ENCODE peak calls at places on chromosomes 12 and 14, in ten cellular contexts. One of them, this sample, is unnamed.

GRCh38 chr12:123808167-123808566 is 46.1 kb downstream of the DNAH10 start:
- DNase-seq in spleen: no peak
- DNase-seq in HepG2: peak; percentile 16
- DNase-seq in HCT116: peak; percentile 6
- DNase-seq in SK-N-SH: peak; percentile 44
- DNase-seq in GM12891: no peak
- DNase-seq in endothelial cell of umbilical vein: no peak
- DNase-seq in breast epithelium: no peak
- DNase-seq in GM12878: no peak
- DNase-seq in GM12892: no peak
- DNase-seq in this sample: no peak

GRCh38 chr12:47867496-47867941 is 37.3 kb downstream of the VDR start:
- DNase-seq in spleen: peak; percentile 42
- DNase-seq in HepG2: no peak
- DNase-seq in HCT116: no peak
- DNase-seq in SK-N-SH: no peak
- DNase-seq in GM12891: no peak
- DNase-seq in endothelial cell of umbilical vein: peak; percentile 63
- DNase-seq in breast epithelium: no peak
- DNase-seq in GM12878: no peak
- DNase-seq in GM12892: no peak
- DNase-seq in this sample: no peak

GRCh38 chr14:36915089-36915488 is 253.4 kb downstream of the PAX9 start:
- DNase-seq in spleen: no peak
- DNase-seq in HepG2: no peak
- DNase-seq in HCT116: no peak
- DNase-seq in SK-N-SH: no peak
- DNase-seq in GM12891: no peak
- DNase-seq in endothelial cell of umbilical vein: no peak
- DNase-seq in breast epithelium: no peak
- DNase-seq in GM12878: no peak
- DNase-seq in GM12892: no peak
- DNase-seq in this sample: no peak

GRCh38 chr12:47856721-47857575 is 37.2 kb upstream of the HDAC7 start:
- DNase-seq in spleen: no peak
- DNase-seq in HepG2: no peak
- DNase-seq in HCT116: no peak
- DNase-seq in SK-N-SH: no peak
- DNase-seq in GM12891: no peak
- DNase-seq in endothelial cell of umbilical vein: no peak
- DNase-seq in breast epithelium: no peak
- DNase-seq in GM12878: no peak
- DNase-seq in GM12892: no peak
- DNase-seq in this sample: no peak

GRCh38 chr14:72965249-72965648 is 39.0 kb downstream of the DCAF4 start:
- DNase-seq in spleen: no peak
- DNase-seq in HepG2: peak; percentile 24
- DNase-seq in HCT116: no peak
- DNase-seq in SK-N-SH: no peak
- DNase-seq in GM12891: no peak
- DNase-seq in endothelial cell of umbilical vein: no peak
- DNase-seq in breast epithelium: no peak
- DNase-seq in GM12878: no peak
- DNase-seq in GM12892: no peak
- DNase-seq in this sample: no peak

GRCh38 chr14:92105073-92105844 is 1.1 kb downstream of the ATXN3 start:
- DNase-seq in spleen: no peak
- DNase-seq in HepG2: no peak
- DNase-seq in HCT116: no peak
- DNase-seq in SK-N-SH: no peak
- DNase-seq in GM12891: peak; percentile 12
- DNase-seq in endothelial cell of umbilical vein: no peak
- DNase-seq in breast epithelium: no peak
- DNase-seq in GM12878: no peak
- DNase-seq in GM12892: no peak
- DNase-seq in this sample: no peak

GRCh38 chr12:65953621-65954020 is 129.3 kb downstream of the HMGA2 start:
- DNase-seq in spleen: no peak
- DNase-seq in HepG2: no peak
- DNase-seq in HCT116: no peak
- DNase-seq in SK-N-SH: no peak
- DNase-seq in GM12891: no peak
- DNase-seq in endothelial cell of umbilical vein: no peak
- DNase-seq in breast epithelium: no peak
- DNase-seq in GM12878: no peak
- DNase-seq in GM12892: no peak
- DNase-seq in this sample: no peak

GRCh38 chr14:51367600-51367931 is 127.5 kb downstream of the TMX1 start:
- DNase-seq in spleen: no peak
- DNase-seq in HepG2: no peak
- DNase-seq in HCT116: no peak
- DNase-seq in SK-N-SH: no peak
- DNase-seq in GM12891: no peak
- DNase-seq in endothelial cell of umbilical vein: peak; percentile 36
- DNase-seq in breast epithelium: no peak
- DNase-seq in GM12878: no peak
- DNase-seq in GM12892: no peak
- DNase-seq in this sample: no peak

GRCh38 chr12:97609957-97610356 is 147.4 kb downstream of the RMST start:
- DNase-seq in spleen: no peak
- DNase-seq in HepG2: no peak
- DNase-seq in HCT116: no peak
- DNase-seq in SK-N-SH: no peak
- DNase-seq in GM12891: no peak
- DNase-seq in endothelial cell of umbilical vein: no peak
- DNase-seq in breast epithelium: no peak
- DNase-seq in GM12878: no peak
- DNase-seq in GM12892: no peak
- DNase-seq in this sample: no peak

GRCh38 chr14:77580964-77581505 is 35.4 kb downstream of the SPTLC2 start:
- DNase-seq in spleen: no peak
- DNase-seq in HepG2: no peak
- DNase-seq in HCT116: no peak
- DNase-seq in SK-N-SH: peak; percentile 38
- DNase-seq in GM12891: peak; percentile 17
- DNase-seq in endothelial cell of umbilical vein: peak; percentile 89
- DNase-seq in breast epithelium: no peak
- DNase-seq in GM12878: peak; percentile 66
- DNase-seq in GM12892: peak; percentile 25
- DNase-seq in this sample: no peak

GRCh38 chr14:83004456-83005006 is 1470.9 kb upstream of the SEL1L start:
- DNase-seq in spleen: no peak
- DNase-seq in HepG2: no peak
- DNase-seq in HCT116: no peak
- DNase-seq in SK-N-SH: no peak
- DNase-seq in GM12891: no peak
- DNase-seq in endothelial cell of umbilical vein: no peak
- DNase-seq in breast epithelium: no peak
- DNase-seq in GM12878: no peak
- DNase-seq in GM12892: no peak
- DNase-seq in this sample: no peak

GRCh38 chr12:106840217-106840616 is 65.7 kb downstream of the RIC8B start:
- DNase-seq in spleen: no peak
- DNase-seq in HepG2: peak; percentile 65
- DNase-seq in HCT116: no peak
- DNase-seq in SK-N-SH: peak; percentile 7
- DNase-seq in GM12891: no peak
- DNase-seq in endothelial cell of umbilical vein: peak; percentile 85
- DNase-seq in breast epithelium: no peak
- DNase-seq in GM12878: no peak
- DNase-seq in GM12892: no peak
- DNase-seq in this sample: no peak
- TF ChIP-seq POLR2AphosphoS5 in spleen: no peak
- TF ChIP-seq POLR2AphosphoS5 in HepG2: no peak
- TF ChIP-seq POLR2AphosphoS5 in HCT116: no peak
- TF ChIP-seq POLR2AphosphoS5 in SK-N-SH: no peak
- TF ChIP-seq POLR2AphosphoS5 in GM12891: no peak
- TF ChIP-seq POLR2AphosphoS5 in endothelial cell of umbilical vein: no peak
- TF ChIP-seq POLR2AphosphoS5 in breast epithelium: no peak
- TF ChIP-seq POLR2AphosphoS5 in GM12878: no peak
- TF ChIP-seq POLR2AphosphoS5 in GM12892: no peak
- TF ChIP-seq POLR2AphosphoS5 in this sample: peak; percentile 28

DNA sequence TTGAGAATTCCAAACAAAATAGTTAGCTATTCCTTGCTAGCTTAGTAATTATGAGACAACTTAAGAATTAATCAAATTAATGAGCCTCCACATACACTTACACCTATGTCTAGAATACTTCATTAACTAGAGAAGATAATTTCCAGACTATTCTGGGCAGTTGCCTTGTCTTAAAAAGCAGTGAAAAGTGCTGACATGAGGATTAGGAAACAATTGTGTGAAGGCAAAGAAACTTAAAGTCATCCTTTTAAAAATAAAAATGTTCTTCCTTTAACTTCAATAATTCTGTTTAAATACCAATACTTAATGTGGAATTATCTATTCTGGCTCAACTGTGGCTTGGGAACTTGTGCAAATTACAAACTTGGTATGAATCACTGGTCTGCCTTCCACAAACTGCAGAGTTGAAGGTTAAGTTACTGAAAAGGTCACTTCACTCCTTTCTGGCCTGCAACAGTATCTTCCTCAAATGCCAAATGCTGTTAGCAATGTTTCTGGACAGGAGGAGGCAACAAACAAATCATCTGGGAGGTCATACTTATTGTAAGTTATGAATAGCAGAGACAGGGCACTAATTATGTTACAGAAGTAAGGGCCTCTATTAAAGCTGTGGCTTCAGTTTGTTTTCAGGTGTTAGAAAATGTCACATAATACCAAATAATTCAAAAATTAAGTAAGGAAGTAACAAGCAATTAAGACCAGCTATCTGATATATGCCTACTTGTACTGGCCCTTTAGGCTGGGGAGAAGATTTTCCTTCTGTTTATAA is 19.2 kb downstream of the PPTC7 start:
- DNase-seq in spleen: no peak
- DNase-seq in HepG2: no peak
- DNase-seq in HCT116: no peak
- DNase-seq in SK-N-SH: no peak
- DNase-seq in GM12891: no peak
- DNase-seq in endothelial cell of umbilical vein: peak; percentile 21
- DNase-seq in breast epithelium: no peak
- DNase-seq in GM12878: no peak
- DNase-seq in GM12892: no peak
- DNase-seq in this sample: no peak
- TF ChIP-seq POLR2AphosphoS5 in spleen: no peak
- TF ChIP-seq POLR2AphosphoS5 in HepG2: no peak
- TF ChIP-seq POLR2AphosphoS5 in HCT116: no peak
- TF ChIP-seq POLR2AphosphoS5 in SK-N-SH: peak; percentile 9
- TF ChIP-seq POLR2AphosphoS5 in GM12891: no peak
- TF ChIP-seq POLR2AphosphoS5 in endothelial cell of umbilical vein: no peak
- TF ChIP-seq POLR2AphosphoS5 in breast epithelium: no peak
- TF ChIP-seq POLR2AphosphoS5 in GM12878: no peak
- TF ChIP-seq POLR2AphosphoS5 in GM12892: no peak
- TF ChIP-seq POLR2AphosphoS5 in this sample: no peak

GRCh38 chr14:95339301-95339865 is 19.7 kb upstream of the CLMN start:
- DNase-seq in spleen: no peak
- DNase-seq in HepG2: peak; percentile 66
- DNase-seq in HCT116: no peak
- DNase-seq in SK-N-SH: no peak
- DNase-seq in GM12891: no peak
- DNase-seq in endothelial cell of umbilical vein: no peak
- DNase-seq in breast epithelium: no peak
- DNase-seq in GM12878: no peak
- DNase-seq in GM12892: no peak
- DNase-seq in this sample: peak; percentile 86

GRCh38 chr14:95338436-95338835 is 18.7 kb upstream of the CLMN start:
- DNase-seq in spleen: no peak
- DNase-seq in HepG2: no peak
- DNase-seq in HCT116: no peak
- DNase-seq in SK-N-SH: no peak
- DNase-seq in GM12891: no peak
- DNase-seq in endothelial cell of umbilical vein: no peak
- DNase-seq in breast epithelium: no peak
- DNase-seq in GM12878: no peak
- DNase-seq in GM12892: no peak
- DNase-seq in this sample: no peak

GRCh38 chr14:95341115-95341514 is 21.4 kb upstream of the CLMN start:
- DNase-seq in spleen: no peak
- DNase-seq in HepG2: no peak
- DNase-seq in HCT116: no peak
- DNase-seq in SK-N-SH: no peak
- DNase-seq in GM12891: no peak
- DNase-seq in endothelial cell of umbilical vein: no peak
- DNase-seq in breast epithelium: no peak
- DNase-seq in GM12878: no peak
- DNase-seq in GM12892: no peak
- DNase-seq in this sample: no peak

GRCh38 chr14:95341564-95341963 is 21.9 kb upstream of the CLMN start:
- DNase-seq in spleen: no peak
- DNase-seq in HepG2: no peak
- DNase-seq in HCT116: no peak
- DNase-seq in SK-N-SH: no peak
- DNase-seq in GM12891: no peak
- DNase-seq in endothelial cell of umbilical vein: no peak
- DNase-seq in breast epithelium: no peak
- DNase-seq in GM12878: no peak
- DNase-seq in GM12892: no peak
- DNase-seq in this sample: no peak

DNA sequence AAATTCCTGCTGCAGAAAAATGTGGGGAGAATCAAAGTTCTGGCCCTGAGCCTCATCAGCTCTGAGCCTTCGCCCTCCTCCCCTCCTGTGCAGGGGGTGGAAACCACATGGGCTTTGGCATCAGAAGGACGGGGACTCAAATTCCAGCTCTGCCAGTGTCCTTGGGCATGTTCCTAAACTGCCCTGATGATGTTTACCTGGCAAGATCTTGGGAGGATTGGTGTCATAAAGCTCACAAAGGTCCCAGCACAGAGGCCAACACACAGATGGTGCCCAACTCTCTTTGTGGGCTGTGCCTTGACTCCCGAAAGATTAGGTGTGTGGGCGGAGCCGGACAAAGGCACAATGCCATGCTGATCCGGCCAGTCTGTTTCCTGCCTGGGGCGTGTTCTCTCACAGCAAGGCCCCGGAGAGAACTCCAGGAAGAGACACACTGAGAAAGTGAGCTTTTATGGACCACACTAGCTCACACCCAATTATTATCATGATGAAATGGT is 20.5 kb upstream of the CLMN start:
- DNase-seq in spleen: no peak
- DNase-seq in HepG2: peak; percentile 61
- DNase-seq in HCT116: no peak
- DNase-seq in SK-N-SH: no peak
- DNase-seq in GM12891: no peak
- DNase-seq in endothelial cell of umbilical vein: no peak
- DNase-seq in breast epithelium: peak; percentile 92
- DNase-seq in GM12878: no peak
- DNase-seq in GM12892: no peak
- DNase-seq in this sample: peak; percentile 93
- TF ChIP-seq POLR2AphosphoS5 in spleen: peak; percentile 19
- TF ChIP-seq POLR2AphosphoS5 in HepG2: no peak
- TF ChIP-seq POLR2AphosphoS5 in HCT116: no peak
- TF ChIP-seq POLR2AphosphoS5 in SK-N-SH: no peak
- TF ChIP-seq POLR2AphosphoS5 in GM12891: no peak
- TF ChIP-seq POLR2AphosphoS5 in endothelial cell of umbilical vein: no peak
- TF ChIP-seq POLR2AphosphoS5 in breast epithelium: peak; percentile 60
- TF ChIP-seq POLR2AphosphoS5 in GM12878: no peak
- TF ChIP-seq POLR2AphosphoS5 in GM12892: no peak
- TF ChIP-seq POLR2AphosphoS5 in this sample: peak; percentile 36

DNA sequence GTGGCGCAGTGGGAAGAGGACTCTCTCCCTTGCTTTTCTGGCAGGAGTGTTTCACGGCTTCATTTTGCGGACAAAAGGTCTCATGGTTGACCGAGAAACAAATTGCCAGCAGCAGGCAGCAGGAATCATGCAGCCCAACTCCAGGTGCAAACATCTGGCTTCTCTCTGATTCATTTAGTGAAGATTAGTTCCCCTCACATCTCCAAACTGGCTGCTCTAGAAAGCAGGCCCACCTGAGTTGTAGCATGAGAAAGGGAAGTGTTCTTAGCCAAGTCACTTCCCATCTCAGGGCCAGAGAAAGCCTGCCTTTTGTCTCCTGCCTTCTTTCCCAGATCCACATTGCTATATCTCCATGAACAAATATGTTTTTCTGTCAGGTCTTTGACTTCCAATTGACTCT is 120.8 kb upstream of the CCDC196 start:
- DNase-seq in spleen: no peak
- DNase-seq in HepG2: no peak
- DNase-seq in HCT116: no peak
- DNase-seq in SK-N-SH: no peak
- DNase-seq in GM12891: no peak
- DNase-seq in endothelial cell of umbilical vein: no peak
- DNase-seq in breast epithelium: no peak
- DNase-seq in GM12878: peak; percentile 15
- DNase-seq in GM12892: no peak
- DNase-seq in this sample: no peak
- TF ChIP-seq POLR2AphosphoS5 in spleen: no peak
- TF ChIP-seq POLR2AphosphoS5 in HepG2: no peak
- TF ChIP-seq POLR2AphosphoS5 in HCT116: no peak
- TF ChIP-seq POLR2AphosphoS5 in SK-N-SH: no peak
- TF ChIP-seq POLR2AphosphoS5 in GM12891: no peak
- TF ChIP-seq POLR2AphosphoS5 in endothelial cell of umbilical vein: no peak
- TF ChIP-seq POLR2AphosphoS5 in breast epithelium: no peak
- TF ChIP-seq POLR2AphosphoS5 in GM12878: no peak
- TF ChIP-seq POLR2AphosphoS5 in GM12892: no peak
- TF ChIP-seq POLR2AphosphoS5 in this sample: no peak

This sample was measured in transverse colon.